ENCODE peak calls at places on chromosomes 5 and 9, in six cellular contexts. B is H9, P is H1, M is IMR-90, Y is mesenchymal stem cell, S is trophoblast cell. A is an unnamed sample.
A peak's percentile ranks its signal among the peaks of the same experiment; 100 is the strongest.

GRCh38 chr5:23884405-23884804 is 377.0 kb downstream of the PRDM9 start:
- DNase-seq in B (no peak), Y (no peak), S (no peak), M (no peak), P (no peak), A (no peak)

GRCh38 chr5:143318833-143319232 is 84.7 kb downstream of the NR3C1 start:
- DNase-seq in S (no peak), Y (no peak), B (no peak), P (no peak), M (peak; percentile 24), A (no peak)

GRCh38 chr9:103816146-103816545 is 278.0 kb upstream of the SMC2 start:
- DNase-seq in Y (no peak), P (no peak), M (no peak), S (no peak), B (no peak), A (no peak)

GRCh38 chr9:92740969-92741368 is 23.7 kb downstream of the BICD2 start:
- DNase-seq in P (no peak), Y (no peak), S (no peak), M (no peak), B (no peak), A (no peak)

GRCh38 chr9:113746486-113746885 is 129.6 kb upstream of the ZNF618 start:
- DNase-seq in Y (no peak), S (no peak), B (no peak), P (no peak), M (no peak), A (no peak)

GRCh38 chr5:35922468-35922867 is 16.0 kb downstream of the CAPSL start:
- DNase-seq in Y (no peak), B (no peak), S (no peak), M (no peak), P (no peak), A (no peak)

GRCh38 chr9:133505186-133505830 is 19.5 kb downstream of the MYMK start:
- DNase-seq in M (peak; percentile 36), P (no peak), Y (peak; percentile 24), S (no peak), B (no peak), A (no peak)

GRCh38 chr5:1514027-1514818 is 9.5 kb downstream of the LPCAT1 start:
- DNase-seq in S (peak; percentile 87), P (no peak), M (no peak), B (peak; percentile 40), Y (no peak), A (no peak)

GRCh38 chr9:34546834-34547827 is 24.3 kb upstream of the ENHO start:
- DNase-seq in B (peak; percentile 85), Y (peak; percentile 80), P (peak; percentile 93), M (peak; percentile 70), S (peak; percentile 71), A (peak; percentile 69)

GRCh38 chr9:136572003-136572595 is 26.3 kb upstream of the NOTCH1 start:
- DNase-seq in P (peak; percentile 88), M (peak; percentile 77), S (no peak), B (peak; percentile 97), Y (peak; percentile 72), A (peak; percentile 97)

GRCh38 chr5:127827451-127827850 is 124.3 kb downstream of the CCDC192 start:
- DNase-seq in S (no peak), M (no peak), B (no peak), P (no peak), Y (no peak), A (no peak)

GRCh38 chr9:93003552-93004407 is 54.7 kb upstream of the SUSD3 start:
- DNase-seq in S (peak; percentile 49), B (peak; percentile 81), Y (peak; percentile 37), M (peak; percentile 22), P (peak; percentile 82), A (no peak)

GRCh38 chr9:35562895-35563746 is 41.9 kb upstream of the TESK1 start:
- DNase-seq in S (no peak), Y (no peak), B (no peak), M (no peak), P (no peak), A (no peak)

GRCh38 chr5:172370237-172370640 is 84.1 kb downstream of the SH3PXD2B start:
- DNase-seq in P (no peak), S (no peak), M (no peak), B (no peak), Y (no peak), A (no peak)

GRCh38 chr9:97874617-97875016 is 21.6 kb downstream of the FOXE1 start:
- DNase-seq in Y (no peak), P (peak; percentile 37), B (no peak), S (no peak), M (no peak), A (no peak)

GRCh38 chr5:60334281-60334713 is 365.7 kb downstream of the DEPDC1B start:
- DNase-seq in M (peak; percentile 65), Y (peak; percentile 87), P (no peak), B (no peak), S (no peak), A (no peak)

GRCh38 chr5:132386644-132387286 is 17.3 kb downstream of the SLC22A5 start:
- DNase-seq in B (peak; percentile 77), M (peak; percentile 71), S (no peak), Y (peak; percentile 82), P (peak; percentile 81), A (peak; percentile 45)

GRCh38 chr9:113612828-113613227 is 149.3 kb downstream of the RGS3 start:
- DNase-seq in B (no peak), Y (no peak), M (no peak), P (no peak), S (no peak), A (no peak)

DNA sequence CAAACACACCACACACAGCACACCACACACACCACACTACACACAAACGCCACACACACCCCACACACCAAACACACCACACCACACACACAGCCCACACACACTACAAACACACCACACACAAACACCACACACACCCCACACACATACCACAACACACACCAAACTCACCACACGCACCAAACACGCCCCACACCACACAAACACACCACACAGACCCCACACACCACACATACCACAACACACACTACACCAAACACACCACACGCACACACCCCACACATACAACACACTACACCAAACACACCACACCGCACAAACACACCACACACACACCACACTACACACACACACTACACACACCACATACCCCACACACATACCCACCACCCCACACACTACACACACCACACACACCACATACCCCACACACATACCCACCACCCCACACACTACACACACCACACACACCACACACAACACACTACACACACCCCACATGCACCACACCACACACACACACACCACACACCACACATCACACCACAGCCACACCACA is 151.2 kb downstream of the ERCC6L2 start:
- DNase-seq in Y (no peak), B (no peak), P (no peak), S (no peak), M (no peak), A (no peak)
- H2AK5ac ChIP-seq in Y (no peak overlapping the region), B (no peak overlapping the region), P (peak overlapping the region; percentile 98), S (peak overlapping the region; percentile 43), M (no peak overlapping the region), A (peak overlapping the region; percentile 70)

DNA sequence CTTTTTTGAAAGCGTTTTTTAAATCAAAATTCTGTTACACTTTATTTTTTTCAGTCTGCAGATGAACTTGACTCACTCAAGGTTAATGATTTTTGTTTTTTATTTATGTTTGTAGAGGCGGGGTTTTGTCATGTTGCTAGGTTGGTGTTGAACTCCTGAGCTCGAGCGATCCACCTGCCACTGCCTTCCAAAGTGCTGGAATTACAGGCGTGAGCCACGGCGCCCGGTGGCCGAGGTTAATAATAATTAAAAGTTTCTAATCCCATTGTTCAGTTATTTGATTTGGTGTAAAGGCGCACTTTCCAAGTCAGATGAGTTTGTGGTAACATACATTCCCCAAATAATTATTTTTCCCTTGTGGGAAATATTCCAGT is 1.2 kb upstream of the CHD1 start:
- DNase-seq in M (no peak), B (no peak), Y (no peak), S (no peak), P (no peak), A (no peak)
- H2AFZ ChIP-seq in M (no peak overlapping the region), B (no peak overlapping the region), Y (no peak overlapping the region), S (no peak overlapping the region), P (no peak overlapping the region), A (peak overlapping the region; percentile 90)

GRCh38 chr9:90517103-90517502 is 125.5 kb downstream of the DIRAS2 start:
- DNase-seq in S (peak; percentile 38), B (no peak), P (no peak), Y (no peak), M (no peak), A (no peak)

GRCh38 chr9:90508940-90509339 is 133.7 kb downstream of the DIRAS2 start:
- DNase-seq in B (no peak), P (no peak), S (no peak), M (no peak), Y (no peak), A (no peak)

GRCh38 chr9:90515550-90515949 is 127.1 kb downstream of the DIRAS2 start:
- DNase-seq in B (no peak), S (no peak), P (no peak), Y (no peak), M (no peak), A (no peak)

DNA sequence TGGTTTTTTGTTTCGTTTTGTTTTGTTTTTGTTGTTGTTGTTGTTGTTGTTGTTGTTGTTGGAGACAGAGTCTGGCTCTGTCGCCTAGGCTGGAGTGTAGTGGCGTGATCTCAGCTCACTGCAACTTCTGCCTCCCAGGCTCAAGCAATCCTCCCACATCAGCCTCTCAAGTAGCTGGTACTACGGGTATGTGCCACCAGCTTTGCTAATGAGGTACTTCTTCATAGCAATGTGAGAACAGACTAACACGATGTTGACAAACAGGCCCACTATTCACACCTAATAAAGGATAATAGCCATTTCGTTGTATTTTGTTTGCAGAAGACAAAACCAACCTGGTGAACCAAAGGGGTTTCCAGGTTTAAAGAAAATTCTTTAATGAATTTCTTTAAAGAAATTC is 130.9 kb downstream of the DIRAS2 start:
- DNase-seq in B (no peak), M (no peak), Y (no peak), P (no peak), S (peak; percentile 87), A (no peak)
- H2AK5ac ChIP-seq in B (no peak overlapping the region), M (no peak overlapping the region), Y (no peak overlapping the region), P (no peak overlapping the region), S (no peak overlapping the region), A (no peak overlapping the region)

GRCh38 chr9:123342247-123342646 is 13.8 kb upstream of the CRB2 start:
- DNase-seq in P (no peak), B (no peak), Y (no peak), S (no peak), M (no peak), A (no peak)
- H2AFZ ChIP-seq in P (no peak overlapping the region), B (no peak overlapping the region), Y (no peak overlapping the region), S (no peak overlapping the region), M (no peak overlapping the region), A (no peak overlapping the region)

GRCh38 chr5:96150007-96150406 is 188.4 kb upstream of the ELL2 start:
- DNase-seq in S (no peak), M (no peak), Y (no peak), P (no peak), B (no peak), A (no peak)
- H2AK5ac ChIP-seq in S (no peak overlapping the region), M (peak overlapping the region; percentile 55), Y (no peak overlapping the region), P (no peak overlapping the region), B (no peak overlapping the region), A (no peak overlapping the region)